ENCODE peak calls at places on chromosome 15, in nine cellular contexts. L, F, Z, X, T, M, H, N and O are unnamed samples.

GRCh38 chr15:63044645-63045437 is 2.3 kb downstream of the TPM1 start:
- DNase-seq in L (no peak), F (peak), Z (no peak), X (peak), T (no peak), M (no peak), H (no peak), N (no peak), O (no peak)

GRCh38 chr15:40307421-40308165 is at the start of gene PLCB2:
- DNase-seq in L (no peak), F (no peak), Z (no peak), X (no peak), T (peak), M (peak), H (no peak), N (peak), O (no peak)

GRCh38 chr15:88529021-88529630 is 17.4 kb downstream of the DET1 start:
- DNase-seq in L (no peak), F (no peak), Z (peak), X (no peak), T (no peak), M (no peak), H (no peak), N (no peak), O (no peak)

GRCh38 chr15:56835598-56836275 is 82.7 kb upstream of the TCF12 start:
- DNase-seq in L (no peak), F (no peak), Z (peak), X (no peak), T (no peak), M (no peak), H (no peak), N (no peak), O (no peak)

GRCh38 chr15:96072821-96073220 is 257.7 kb upstream of the NR2F2 start:
- DNase-seq in L (no peak), F (no peak), Z (no peak), X (no peak), T (no peak), M (no peak), H (no peak), N (no peak), O (no peak)

GRCh38 chr15:76234337-76234889 is 76.9 kb downstream of the ETFA start:
- DNase-seq in L (no peak), F (no peak), Z (no peak), X (no peak), T (no peak), M (no peak), H (no peak), N (no peak), O (no peak)

GRCh38 chr15:67531379-67532059 is 10.6 kb downstream of the C15orf61 start:
- DNase-seq in L (peak), F (no peak), Z (no peak), X (peak), T (no peak), M (no peak), H (peak), N (no peak), O (no peak)

GRCh38 chr15:40785814-40786213 is 16.0 kb downstream of the C15orf62 start:
- DNase-seq in L (peak), F (no peak), Z (no peak), X (no peak), T (no peak), M (no peak), H (no peak), N (peak), O (no peak)

GRCh38 chr15:51524376-51524775 is 98.2 kb downstream of the DMXL2 start:
- DNase-seq in L (no peak), F (no peak), Z (no peak), X (no peak), T (no peak), M (no peak), H (no peak), N (no peak), O (no peak)

GRCh38 chr15:61816856-61817255 is 243.4 kb downstream of the VPS13C start:
- DNase-seq in L (no peak), F (no peak), Z (no peak), X (no peak), T (no peak), M (no peak), H (no peak), N (no peak), O (no peak)

GRCh38 chr15:96002890-96003859 is 327.3 kb upstream of the NR2F2 start:
- DNase-seq in L (no peak), F (no peak), Z (no peak), X (no peak), T (no peak), M (no peak), H (no peak), N (no peak), O (no peak)

GRCh38 chr15:69724331-69724730 is 271.7 kb downstream of the RPLP1 start:
- DNase-seq in L (no peak), F (no peak), Z (no peak), X (no peak), T (no peak), M (no peak), H (no peak), N (no peak), O (no peak)
- TF ChIP-seq CTCF in L (no peak), F (no peak), Z (no peak), X (no peak), T (no peak), M (no peak), H (no peak), N (no peak), O (no peak)

GRCh38 chr15:85821545-85821944 is 26.8 kb upstream of the KLHL25 start:
- DNase-seq in L (no peak), F (no peak), Z (no peak), X (no peak), T (no peak), M (no peak), H (no peak), N (no peak), O (no peak)
- H3K27ac ChIP-seq in L (no peak), F (no peak), Z (no peak), X (no peak), T (no peak), M (no peak), H (no peak), N (no peak), O (no peak)

GRCh38 chr15:71610991-71611720 is 199.2 kb upstream of the NR2E3 start:
- DNase-seq in L (no peak), F (no peak), Z (no peak), X (no peak), T (no peak), M (no peak), H (no peak), N (no peak), O (no peak)
- H3K4me3 ChIP-seq in L (no peak), F (no peak), Z (no peak), X (no peak), T (no peak), M (no peak), H (no peak), N (no peak), O (no peak)

DNA sequence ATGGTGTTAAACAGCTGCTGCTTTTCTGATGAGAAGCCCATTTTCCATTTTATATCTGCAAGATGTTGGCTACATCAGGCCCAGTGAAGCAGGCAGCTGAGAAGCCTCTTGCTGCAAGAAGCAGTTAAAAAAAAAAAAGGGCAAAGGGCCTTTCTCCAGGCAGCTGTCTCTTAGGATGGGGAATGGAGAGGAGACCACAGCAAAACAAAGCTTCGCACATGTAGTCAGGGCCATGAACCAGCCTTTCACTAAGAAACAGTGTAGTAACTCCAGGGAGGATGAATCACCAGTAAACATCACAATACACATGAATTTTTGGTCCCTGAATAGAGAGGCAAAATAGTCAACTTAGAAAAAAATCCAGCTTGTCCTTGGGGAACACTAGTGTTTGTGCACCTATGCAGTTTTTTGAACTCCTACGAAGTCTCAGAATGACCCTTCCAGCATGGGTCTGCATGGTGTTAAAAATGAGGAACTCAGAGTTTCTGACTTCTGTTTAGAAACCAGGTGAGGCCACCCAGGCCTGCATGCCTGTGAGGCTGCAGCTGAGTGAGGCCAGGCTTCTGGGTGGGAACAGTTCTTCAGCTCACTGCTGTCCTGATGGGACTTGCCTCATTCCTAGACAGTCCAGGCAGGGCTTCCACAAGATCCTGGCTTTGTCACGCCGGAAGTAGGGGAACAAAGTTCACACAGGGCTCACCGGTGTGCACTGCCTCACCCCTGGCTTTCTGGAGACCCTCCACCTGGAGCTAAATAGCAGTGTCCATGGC is 518.7 kb downstream of the MCTP2 start:
- DNase-seq in L (no peak), F (no peak), Z (no peak), X (no peak), T (no peak), M (no peak), H (no peak), N (no peak), O (no peak)
- TF ChIP-seq CTCF in L (no peak), F (no peak), Z (no peak), X (no peak), T (no peak), M (no peak), H (no peak), N (no peak), O (no peak)

DNA sequence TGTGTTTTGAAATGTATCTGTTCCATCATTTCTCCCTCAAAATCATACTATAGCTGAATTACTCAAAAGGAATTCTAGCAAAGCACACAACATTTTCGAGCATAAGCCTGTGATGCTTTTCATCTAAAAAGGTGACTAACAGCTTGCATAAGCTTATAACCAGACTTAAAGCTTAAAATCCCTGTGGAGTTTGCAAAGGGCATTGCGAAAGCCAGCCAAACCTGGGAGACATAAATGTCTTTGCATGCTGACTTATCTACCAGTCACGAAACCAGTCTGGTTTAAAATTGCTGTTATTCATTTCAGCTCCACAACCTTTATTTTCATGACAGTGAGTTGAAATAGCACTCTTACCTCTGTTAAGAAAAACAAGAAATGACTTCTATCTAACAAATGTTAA is 35.6 kb upstream of the LIPC start:
- DNase-seq in L (peak), F (no peak), Z (no peak), X (no peak), T (no peak), M (no peak), H (peak), N (no peak), O (no peak)
- H3K27ac ChIP-seq in L (peak), F (no peak), Z (no peak), X (no peak), T (no peak), M (no peak), H (no peak), N (no peak), O (no peak)

DNA sequence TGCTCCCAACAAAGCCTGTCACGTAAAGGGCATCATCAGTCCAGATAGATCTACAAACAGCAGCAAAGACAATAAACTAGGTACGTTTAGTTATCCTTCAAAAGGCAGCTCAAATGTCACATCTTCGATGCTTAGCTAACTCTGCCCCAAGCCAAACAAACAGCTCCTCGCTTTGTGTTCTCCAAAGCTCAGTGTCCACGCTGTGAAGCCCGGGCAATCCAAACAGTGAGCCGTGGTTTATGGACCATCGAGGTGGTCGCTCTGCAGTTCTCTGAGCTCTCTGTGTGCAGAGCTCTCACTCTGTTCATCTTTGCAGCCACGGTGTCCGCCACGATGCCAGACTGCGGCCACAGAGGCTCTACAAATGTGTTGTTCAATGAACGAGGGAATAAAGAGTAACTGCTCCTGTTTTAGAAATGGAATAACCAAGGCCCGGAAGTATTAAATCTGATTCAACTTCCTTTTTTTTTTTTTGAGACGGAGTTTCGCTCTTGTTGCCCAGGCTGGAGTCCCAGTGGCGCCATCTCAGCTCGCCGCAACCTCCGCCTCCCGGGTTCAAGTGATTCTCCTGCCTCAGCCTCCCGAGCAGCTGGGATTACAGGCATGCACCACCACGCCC is 117.2 kb upstream of the FAM174B start:
- DNase-seq in L (no peak), F (no peak), Z (no peak), X (no peak), T (peak), M (no peak), H (no peak), N (no peak), O (no peak)
- H3K4me3 ChIP-seq in L (no peak), F (no peak), Z (no peak), X (no peak), T (no peak), M (no peak), H (no peak), N (no peak), O (no peak)

DNA sequence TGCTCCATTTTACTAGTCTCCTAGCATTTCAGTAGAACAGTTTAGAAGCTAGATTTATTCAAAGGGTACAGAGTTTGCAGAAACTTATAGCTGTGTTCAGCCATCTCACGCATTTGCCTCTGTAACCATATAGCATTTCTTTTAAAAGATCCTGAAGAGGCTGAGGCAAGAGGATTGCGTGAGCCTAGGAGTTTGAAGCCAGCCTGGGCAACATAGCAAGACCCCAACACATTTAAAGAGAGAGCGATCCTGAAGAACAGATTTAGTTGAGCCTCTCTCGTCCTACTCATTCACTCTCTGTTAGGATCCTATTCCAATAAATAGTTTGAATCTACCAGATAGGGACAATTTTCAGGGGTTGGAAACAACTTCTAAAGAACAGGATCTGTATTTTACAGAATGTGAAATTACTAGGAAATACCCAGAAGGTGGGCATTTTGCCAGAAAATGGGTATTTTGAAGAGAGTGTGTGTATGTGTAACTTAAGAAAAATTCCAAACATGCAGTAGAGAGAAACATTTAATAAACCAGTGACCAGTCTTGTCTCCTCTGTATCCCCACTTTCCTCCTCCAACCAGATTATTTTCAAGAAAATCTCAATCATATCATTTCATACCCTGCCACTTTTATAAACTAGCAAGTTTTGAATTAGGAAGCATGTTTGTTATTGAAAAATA is 4.5 kb downstream of the EIF3J start:
- DNase-seq in L (peak), F (no peak), Z (no peak), X (peak), T (peak), M (no peak), H (peak), N (no peak), O (no peak)
- TF ChIP-seq CTCF in L (no peak), F (no peak), Z (no peak), X (no peak), T (no peak), M (no peak), H (no peak), N (no peak), O (no peak)